ENCODE peak calls at places on chromosomes 7 and 10, in four cellular contexts. R, N, X and U are unnamed samples. For H3K36me3, the result is how much of the 10 kb centered on the place peaks cover.

GRCh38 chr7:130961128-130961601 is 227.2 kb upstream of the KLF14 start:
- DNase-seq in X (peak), N (peak), R (no peak), U (no peak)

GRCh38 chr10:60845038-60845437 is 66.8 kb downstream of the CDK1 start:
- DNase-seq in X (no peak), R (no peak), N (no peak), U (no peak)

GRCh38 chr7:15686957-15687644 is 618 bp upstream of the MEOX2 start:
- DNase-seq in N (no peak), R (no peak), X (no peak), U (peak)

GRCh38 chr7:17275749-17276671 is 22.4 kb upstream of the AHR start:
- DNase-seq in N (no peak), R (peak), X (no peak), U (no peak)

GRCh38 chr7:158239290-158239981 is 348.2 kb downstream of the PTPRN2 start:
- DNase-seq in R (no peak), N (peak), X (no peak), U (no peak)

GRCh38 chr7:149125189-149125863 is 798 bp downstream of the ZNF425 start:
- DNase-seq in R (no peak), X (no peak), N (no peak), U (peak)

GRCh38 chr10:60425392-60426110 is 35.9 kb upstream of the ANK3 start:
- DNase-seq in R (no peak), N (peak), X (no peak), U (no peak)

GRCh38 chr7:54833021-54833467 is 74.0 kb upstream of the SEC61G start:
- DNase-seq in R (no peak), N (no peak), X (no peak), U (no peak)

GRCh38 chr10:122051609-122052385 is 62.8 kb downstream of the TACC2 start:
- DNase-seq in R (peak), N (peak), X (no peak), U (peak)

GRCh38 chr7:1536768-1537630 is 6.5 kb downstream of the MAFK start:
- DNase-seq in X (no peak), N (peak), R (peak), U (peak)

GRCh38 chr10:8229153-8229552 is 174.7 kb downstream of the GATA3 start:
- DNase-seq in X (no peak), N (no peak), R (no peak), U (no peak)

GRCh38 chr7:94763268-94763667 is 107.3 kb upstream of the SGCE start:
- DNase-seq in N (no peak), R (no peak), X (no peak), U (no peak)

GRCh38 chr7:132901241-132901640 is 180.6 kb downstream of the CHCHD3 start:
- DNase-seq in X (no peak), R (no peak), N (no peak), U (no peak)

GRCh38 chr7:154380771-154381170 is 328.6 kb downstream of the DPP6 start:
- DNase-seq in R (no peak), N (no peak), X (no peak), U (no peak)

GRCh38 chr7:29878081-29878688 is 71.9 kb downstream of the WIPF3 start:
- DNase-seq in N (peak), R (peak), X (no peak), U (peak)

GRCh38 chr7:75756340-75757297 is 15.4 kb downstream of the CCL26 start:
- DNase-seq in R (peak), N (peak), X (no peak), U (peak)

GRCh38 chr7:40674316-40674715 is 539.5 kb downstream of the SUGCT start:
- DNase-seq in R (no peak), X (no peak), N (no peak), U (no peak)

GRCh38 chr7:47382200-47382599 is 199.7 kb downstream of the TNS3 start:
- DNase-seq in X (no peak), N (no peak), R (no peak), U (no peak)

GRCh38 chr7:46948776-46949175 is 633.1 kb downstream of the TNS3 start:
- DNase-seq in R (no peak), X (no peak), N (no peak), U (no peak)

GRCh38 chr7:94423116-94423515 is 28.4 kb downstream of the COL1A2 start:
- DNase-seq in X (no peak), R (no peak), N (no peak), U (no peak)

GRCh38 chr7:194257-194995 is 2.1 kb downstream of the FAM20C start:
- DNase-seq in X (no peak), N (no peak), R (peak), U (peak)

GRCh38 chr7:156532016-156532602 is 108.5 kb upstream of the RNF32 start:
- DNase-seq in X (no peak), N (no peak), R (peak), U (no peak)

GRCh38 chr7:46480619-46481018 is 559.5 kb upstream of the IGFBP3 start:
- DNase-seq in N (no peak), X (no peak), R (no peak), U (no peak)

GRCh38 chr7:106812027-106812643 is 52.9 kb upstream of the PIK3CG start:
- DNase-seq in N (peak), X (no peak), R (no peak), U (no peak)

GRCh38 chr7:142188159-142188558 is 69.7 kb downstream of the PRSS58 start:
- DNase-seq in R (no peak), N (no peak), X (peak), U (no peak)

GRCh38 chr7:148883233-148884048 is 650 bp downstream of the EZH2 start:
- DNase-seq in N (peak), R (no peak), X (no peak), U (peak)

GRCh38 chr7:107208046-107208458 is 39.2 kb downstream of the HBP1 start:
- DNase-seq in R (no peak), N (no peak), X (no peak), U (no peak)

GRCh38 chr10:80253266-80253962 is 36.0 kb downstream of the MAT1A start:
- DNase-seq in X (peak), N (no peak), R (no peak), U (no peak)

GRCh38 chr10:124222298-124223000 is 129.1 kb upstream of the CHST15 start:
- DNase-seq in R (no peak), N (no peak), X (no peak), U (no peak)

GRCh38 chr10:84743483-84743882 is 415.1 kb downstream of the CCSER2 start:
- DNase-seq in X (no peak), R (peak), N (no peak), U (peak)

GRCh38 chr10:6173203-6173602 is 29.5 kb upstream of the PFKFB3 start:
- DNase-seq in R (peak), X (no peak), N (peak), U (peak)

GRCh38 chr7:46145412-46145811 is 224.3 kb upstream of the IGFBP3 start:
- DNase-seq in N (no peak), X (no peak), R (peak), U (peak)

GRCh38 chr10:103547391-103547946 is 54.0 kb downstream of the NEURL1 start:
- DNase-seq in N (peak), R (no peak), X (no peak), U (no peak)

DNA sequence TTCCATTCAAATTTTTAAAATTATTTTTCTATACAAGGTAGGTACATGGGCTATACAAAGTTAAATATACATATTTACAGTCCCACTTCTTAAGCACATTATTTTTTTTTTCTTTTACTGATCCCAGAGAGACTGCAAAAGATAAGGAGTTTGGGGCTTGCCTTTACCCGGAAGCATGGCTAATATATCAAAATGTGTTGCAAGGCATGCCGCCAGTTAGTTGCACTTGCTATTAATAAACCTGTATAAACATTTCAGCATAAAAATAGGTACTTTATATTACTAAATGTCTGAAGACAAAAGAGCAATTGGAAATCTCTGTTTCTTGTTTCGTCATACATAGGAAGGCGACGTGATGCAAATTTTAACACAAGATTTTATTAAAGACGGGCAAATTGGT is 21.5 kb upstream of the PDLIM1 start:
- DNase-seq in R (no peak), X (no peak), N (no peak), U (no peak)
- TF ChIP-seq JUNB in R (no peak), X (no peak), N (no peak), U (no peak)

DNA sequence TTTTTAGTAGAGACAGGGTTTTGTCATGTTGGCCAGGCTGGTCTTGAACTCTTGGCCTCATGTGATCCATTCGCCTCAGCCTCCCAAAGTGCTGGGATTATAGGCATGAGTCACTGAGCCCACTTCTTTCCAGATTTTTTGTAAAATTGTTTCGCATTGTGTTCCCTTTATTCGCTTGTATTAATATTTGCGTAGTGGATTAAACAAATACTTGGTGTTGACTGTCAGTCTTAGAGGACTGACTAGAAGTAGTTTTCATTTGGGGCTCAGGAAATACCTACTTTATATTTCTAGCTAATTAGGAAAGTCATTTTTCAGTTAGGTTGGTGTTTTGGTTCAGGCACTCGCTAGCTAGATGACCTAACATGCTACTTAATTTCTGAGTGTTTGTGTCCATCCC is 11.1 kb downstream of the WAC start:
- DNase-seq in N (no peak), R (no peak), X (no peak), U (no peak)
- H3K36me3 ChIP-seq in N (half or more), R (under half), X (under half), U (under half)

DNA sequence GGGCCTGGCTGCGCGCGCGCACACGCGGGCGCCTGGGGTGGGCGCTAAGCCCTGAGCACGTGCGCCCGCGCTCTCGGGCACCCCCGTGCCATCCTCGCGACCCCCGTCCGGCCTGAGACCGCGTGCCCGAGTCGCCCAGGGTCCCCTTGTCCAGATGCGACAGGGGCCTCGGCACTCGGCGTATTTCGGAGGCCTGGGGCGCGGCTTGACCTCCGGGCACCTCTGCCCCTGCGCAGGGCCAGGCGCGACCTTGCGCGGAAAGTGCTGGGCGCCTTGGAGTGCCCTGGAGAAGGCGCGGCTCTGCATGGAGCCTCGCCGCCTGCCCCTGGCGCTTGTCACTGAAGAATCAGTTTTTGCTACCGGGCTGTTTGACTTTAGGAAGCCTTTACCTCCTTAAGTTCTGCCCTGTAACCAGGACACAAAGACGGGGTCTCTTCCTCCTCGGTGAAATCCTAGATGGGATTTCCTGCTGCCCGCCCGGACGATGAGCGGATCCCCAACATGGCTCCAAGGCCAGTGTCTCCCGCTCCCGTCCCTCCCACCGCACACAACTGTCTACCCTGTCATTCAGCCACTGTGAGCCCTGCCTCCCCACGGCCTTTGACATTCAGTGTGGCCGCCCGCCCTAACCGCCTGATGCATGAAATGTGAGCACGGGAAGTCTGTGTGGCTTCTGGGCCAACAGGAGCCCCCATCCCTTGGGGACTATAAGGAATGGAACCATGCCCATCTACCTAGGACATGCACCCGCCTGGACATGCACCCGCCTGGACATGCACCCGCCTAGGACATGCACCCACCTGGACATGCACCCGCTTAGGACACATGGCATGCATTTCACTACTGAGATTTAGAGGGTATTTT is 1.1 kb upstream of the STK32C start:
- DNase-seq in R (no peak), X (no peak), N (no peak), U (peak)
- TF ChIP-seq JUNB in R (no peak), X (no peak), N (no peak), U (no peak)

GRCh38 chr7:99408347-99409191 is at the start of the genes BUD31 and PDAP1:
- DNase-seq in R (peak), N (peak), X (peak), U (peak)
- H3K36me3 ChIP-seq in R (under half), N (half or more), X (under half), U (under half)

GRCh38 chr7:115087437-115087836 is 165.5 kb downstream of the MDFIC start:
- DNase-seq in X (no peak), R (peak), N (no peak), U (peak)
- TF ChIP-seq JUNB in X (no peak), R (no peak), N (no peak), U (no peak)

GRCh38 chr10:51186358-51186757 is 112.1 kb downstream of the PRKG1 start:
- DNase-seq in R (no peak), X (no peak), N (no peak), U (no peak)
- H3K36me3 ChIP-seq in R (under half), X (under half), N (under half), U (under half)

GRCh38 chr10:112792487-112793196 is 157.4 kb upstream of the TCF7L2 start:
- DNase-seq in R (no peak), N (no peak), X (no peak), U (no peak)
- TF ChIP-seq JUNB in R (no peak), N (no peak), X (no peak), U (no peak)

GRCh38 chr10:90884414-90884813 is 12.6 kb downstream of the RPP30 start:
- DNase-seq in N (no peak), X (no peak), R (no peak), U (no peak)

GRCh38 chr10:90890347-90890746 is 18.6 kb downstream of the RPP30 start:
- DNase-seq in X (no peak), R (no peak), N (no peak), U (no peak)

GRCh38 chr10:90885176-90885575 is 13.4 kb downstream of the RPP30 start:
- DNase-seq in R (no peak), X (no peak), N (no peak), U (no peak)

GRCh38 chr10:90888387-90888786 is 16.6 kb downstream of the RPP30 start:
- DNase-seq in X (no peak), N (no peak), R (no peak), U (no peak)

DNA sequence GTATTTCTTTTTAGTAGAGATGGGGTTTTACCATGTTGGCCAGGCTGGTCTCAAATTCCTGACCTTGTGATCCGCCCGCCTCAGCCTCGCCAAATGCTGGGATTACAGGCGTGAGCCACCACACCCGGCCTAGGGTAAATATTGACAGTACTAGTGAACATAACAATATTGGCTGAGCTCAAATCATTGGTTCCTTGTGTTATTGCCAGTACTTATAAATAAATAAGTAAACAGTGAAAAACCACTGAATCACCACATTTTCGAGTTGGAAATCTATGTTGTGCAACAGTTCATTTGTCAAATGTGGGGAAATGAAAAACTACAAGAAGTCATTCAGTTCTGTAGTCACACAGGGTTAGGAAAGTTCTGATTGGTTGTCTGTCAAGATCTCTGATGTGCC is 15.8 kb downstream of the RPP30 start:
- DNase-seq in X (no peak), N (no peak), R (no peak), U (no peak)
- H3K36me3 ChIP-seq in X (under half), N (half or more), R (under half), U (under half)

GRCh38 chr10:49599546-49599945 is 10.6 kb upstream of the SLC18A3 start:
- DNase-seq in N (no peak), R (no peak), X (no peak), U (no peak)

GRCh38 chr10:49598986-49599385 is 11.1 kb upstream of the SLC18A3 start:
- DNase-seq in R (no peak), X (no peak), N (no peak), U (no peak)

GRCh38 chr10:49596836-49597235 is 13.3 kb upstream of the SLC18A3 start:
- DNase-seq in R (no peak), X (no peak), N (no peak), U (no peak)

GRCh38 chr10:49597426-49598163 is 12.5 kb upstream of the SLC18A3 start:
- DNase-seq in X (no peak), R (no peak), N (no peak), U (no peak)

GRCh38 chr10:49598164-49598856 is 11.8 kb upstream of the SLC18A3 start:
- DNase-seq in R (no peak), N (no peak), X (no peak), U (no peak)
- TF ChIP-seq JUNB in R (no peak), N (no peak), X (no peak), U (no peak)

GRCh38 chr7:26743205-26743604 is 121.2 kb downstream of the SKAP2 start:
- DNase-seq in X (no peak), R (no peak), N (no peak), U (no peak)
- H3K36me3 ChIP-seq in X (under half), R (under half), N (under half), U (under half)